ENCODE peak calls at places on chromosome 4, in six cellular contexts. K, Q, G, N, Y and R are unnamed samples.

GRCh38 chr4:125784741-125785140 is 470.0 kb downstream of the FAT4 start:
- DNase-seq in Y (no peak), N (no peak), G (no peak), Q (no peak), K (no peak), R (no peak)

GRCh38 chr4:94803181-94803580 is 45.4 kb downstream of the BMPR1B start:
- DNase-seq in Q (no peak), Y (no peak), K (no peak), N (no peak), G (no peak), R (no peak)

GRCh38 chr4:72942565-72942964 is 127.0 kb downstream of the COX18 start:
- DNase-seq in Y (no peak), Q (no peak), N (no peak), K (no peak), G (peak; percentile 87), R (no peak)

GRCh38 chr4:34181311-34181808 is 2063.0 kb downstream of the ARAP2 start:
- DNase-seq in Q (peak; percentile 91), Y (no peak), N (no peak), G (no peak), K (no peak), R (peak; percentile 85)

GRCh38 chr4:139242511-139243051 is 37.4 kb downstream of the MGARP start:
- DNase-seq in N (no peak), Y (no peak), Q (peak; percentile 62), G (no peak), K (no peak), R (peak; percentile 72)

GRCh38 chr4:3469386-3470243 is 6.5 kb downstream of the DOK7 start:
- DNase-seq in Q (no peak), G (no peak), Y (no peak), N (no peak), K (no peak), R (no peak)

GRCh38 chr4:89134775-89135319 is 23.5 kb downstream of the TIGD2 start:
- DNase-seq in Q (peak; percentile 83), G (peak; percentile 81), K (no peak), Y (no peak), N (no peak), R (peak; percentile 93)

GRCh38 chr4:171846232-171846631 is 33.0 kb downstream of the GALNTL6 start:
- DNase-seq in G (peak; percentile 84), Q (no peak), Y (peak; percentile 81), N (peak; percentile 82), K (peak; percentile 55), R (peak; percentile 65)

GRCh38 chr4:164977243-164978164 is at the start of gene TRIM61:
- DNase-seq in Y (peak; percentile 44), K (peak; percentile 65), Q (peak; percentile 54), G (peak; percentile 92), N (peak; percentile 83), R (peak; percentile 29)

GRCh38 chr4:59388359-59388758 is 1811.8 kb upstream of the ADGRL3 start:
- DNase-seq in K (no peak), N (no peak), Y (no peak), Q (no peak), G (no peak), R (no peak)
- H3K9ac ChIP-seq in K (no peak overlapping the region), N (no peak overlapping the region), Y (no peak overlapping the region), Q (no peak overlapping the region), G (no peak overlapping the region), R (no peak overlapping the region)

GRCh38 chr4:100149190-100149589 is 41.1 kb downstream of the DDIT4L start:
- DNase-seq in Q (no peak), G (no peak), K (no peak), N (no peak), Y (no peak), R (no peak)
- H2BK15ac ChIP-seq in Q (no peak overlapping the region), G (no peak overlapping the region), K (no peak overlapping the region), N (no peak overlapping the region), Y (no peak overlapping the region), R (no peak overlapping the region)

GRCh38 chr4:127179451-127180087 is 453.2 kb upstream of the INTU start:
- DNase-seq in K (no peak), N (no peak), G (no peak), Q (no peak), Y (no peak), R (peak; percentile 49)

GRCh38 chr4:127174168-127174567 is 458.6 kb upstream of the INTU start:
- DNase-seq in Y (no peak), Q (no peak), N (no peak), G (no peak), K (no peak), R (no peak)

GRCh38 chr4:127174731-127175130 is 458.0 kb upstream of the INTU start:
- DNase-seq in N (no peak), K (no peak), G (no peak), Q (no peak), Y (no peak), R (no peak)
- H3K9ac ChIP-seq in N (no peak overlapping the region), K (no peak overlapping the region), G (no peak overlapping the region), Q (no peak overlapping the region), Y (no peak overlapping the region), R (no peak overlapping the region)

GRCh38 chr4:10283761-10284160 is 167.2 kb upstream of the WDR1 start:
- DNase-seq in Q (no peak), G (no peak), N (no peak), Y (no peak), K (no peak), R (no peak)

GRCh38 chr4:10295326-10295725 is 161.9 kb downstream of the ZNF518B start:
- DNase-seq in K (no peak), Y (no peak), Q (no peak), N (no peak), G (no peak), R (no peak)

GRCh38 chr4:10285028-10285427 is 168.4 kb upstream of the WDR1 start:
- DNase-seq in G (no peak), Q (no peak), K (no peak), Y (no peak), N (no peak), R (no peak)

GRCh38 chr4:10288830-10289533 is 168.2 kb downstream of the ZNF518B start:
- DNase-seq in Q (no peak), N (no peak), K (no peak), G (no peak), Y (no peak), R (no peak)

DNA sequence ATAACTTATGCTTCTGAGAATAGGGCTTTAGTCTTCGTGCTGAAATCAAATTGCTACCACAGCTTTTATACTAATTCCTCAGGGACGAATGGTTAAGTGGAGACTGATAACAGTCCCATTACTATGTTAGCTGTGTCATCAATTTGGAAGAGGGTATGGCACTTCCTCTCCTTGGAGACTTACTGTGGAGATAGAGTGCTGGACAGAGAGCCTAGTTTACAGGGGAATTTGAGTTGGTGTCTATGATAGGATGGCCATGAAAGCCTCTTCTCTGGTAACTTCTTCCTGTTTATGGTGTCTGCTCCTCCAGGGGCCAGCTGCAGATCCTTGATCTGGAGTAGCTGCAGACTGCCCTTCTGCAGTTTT is 167.7 kb downstream of the ZNF518B start:
- DNase-seq in Q (no peak), K (no peak), N (no peak), Y (no peak), G (no peak), R (no peak)
- H2BK15ac ChIP-seq in Q (no peak overlapping the region), K (no peak overlapping the region), N (no peak overlapping the region), Y (no peak overlapping the region), G (no peak overlapping the region), R (no peak overlapping the region)

DNA sequence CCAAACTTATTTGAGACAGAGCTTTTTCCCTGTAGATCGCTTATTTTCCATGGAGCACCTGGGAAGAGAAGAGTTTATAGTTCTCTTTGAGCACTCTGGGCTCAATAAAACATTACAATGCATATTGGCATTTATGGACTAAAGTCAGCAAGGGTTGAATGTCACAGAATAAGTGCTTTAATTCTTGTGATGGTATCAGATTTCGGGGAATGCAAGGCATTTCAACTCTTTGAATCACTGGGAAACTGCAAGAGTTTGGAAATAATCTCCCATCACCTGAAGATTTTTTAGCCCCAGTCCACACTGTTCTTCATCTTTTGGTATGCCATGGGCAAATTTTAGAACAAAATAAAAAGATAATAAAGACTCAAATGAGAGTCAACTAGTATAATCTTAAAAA is 111.5 kb upstream of the WDFY3 start:
- DNase-seq in G (peak; percentile 29), Q (no peak), N (no peak), K (no peak), Y (no peak), R (no peak)
- H3K9ac ChIP-seq in G (no peak overlapping the region), Q (no peak overlapping the region), N (no peak overlapping the region), K (no peak overlapping the region), Y (no peak overlapping the region), R (no peak overlapping the region)